ENCODE peak calls at places on chromosomes 12 and 14, in nine cellular contexts. J, G, A, B, C, K, S, O and Y are unnamed samples. For H3K4me1, the result is how much of the 10 kb centered on the place peaks cover.

GRCh38 chr12:87939182-87939581 is 90.0 kb downstream of the C12orf50 start:
- DNase-seq in C (no peak), O (no peak), J (no peak), A (no peak), B (no peak), G (no peak), K (no peak), S (no peak), Y (no peak)

GRCh38 chr14:20644520-20644919 is 3.0 kb upstream of the OR6S1 start:
- DNase-seq in K (no peak), G (no peak), J (no peak), C (no peak), B (no peak), S (no peak), A (no peak), O (no peak), Y (no peak)

GRCh38 chr12:96416033-96416790 is 16.0 kb upstream of the CDK17 start:
- DNase-seq in S (peak), C (peak), O (no peak), J (no peak), B (no peak), G (no peak), A (peak), K (no peak), Y (no peak)

GRCh38 chr14:30982583-30982982 is 42.9 kb upstream of the AP4S1 start:
- DNase-seq in K (no peak), G (no peak), S (no peak), C (no peak), B (no peak), A (no peak), O (no peak), J (no peak), Y (no peak)

GRCh38 chr14:64755661-64756265 is 51.5 kb downstream of the PLEKHG3 start:
- DNase-seq in J (peak), C (peak), O (no peak), B (no peak), S (no peak), K (peak), A (no peak), G (no peak), Y (peak)

GRCh38 chr14:73887704-73888459 is 1.2 kb downstream of the ZNF410 start:
- DNase-seq in A (no peak), B (peak), G (no peak), J (no peak), S (peak), O (no peak), C (no peak), K (no peak), Y (peak)

GRCh38 chr14:36662543-36663403 is 1.1 kb downstream of the PAX9 start:
- DNase-seq in A (peak), B (no peak), G (no peak), K (no peak), S (no peak), C (no peak), J (no peak), O (peak), Y (no peak)

GRCh38 chr12:27999521-27999920 is 27.0 kb upstream of the PTHLH start:
- DNase-seq in C (peak), S (peak), A (no peak), K (no peak), G (no peak), B (no peak), O (no peak), J (no peak), Y (no peak)

GRCh38 chr14:58768977-58769376 is 131.2 kb downstream of the DACT1 start:
- DNase-seq in S (no peak), O (no peak), A (no peak), J (no peak), C (no peak), G (no peak), K (no peak), B (no peak), Y (no peak)

GRCh38 chr14:71645656-71646055 is 286.6 kb upstream of the RGS6 start:
- DNase-seq in S (peak), J (no peak), G (no peak), O (no peak), A (peak), B (no peak), K (no peak), C (peak), Y (no peak)

GRCh38 chr12:131203666-131204415 is 250.1 kb downstream of the ADGRD1 start:
- DNase-seq in J (no peak), O (no peak), A (no peak), K (no peak), B (no peak), C (no peak), G (no peak), S (no peak), Y (no peak)

GRCh38 chr12:48613321-48613720 is 43.5 kb upstream of the LALBA start:
- DNase-seq in J (no peak), K (no peak), B (no peak), C (no peak), A (no peak), O (no peak), G (no peak), S (no peak), Y (no peak)

GRCh38 chr12:85920324-85920947 is 46.3 kb downstream of the NTS start:
- DNase-seq in G (no peak), J (no peak), C (peak), O (no peak), A (peak), K (no peak), S (peak), B (peak), Y (peak)

GRCh38 chr14:75803768-75804167 is 142.7 kb downstream of the TTLL5 start:
- DNase-seq in A (no peak), G (no peak), B (no peak), C (peak), S (no peak), J (no peak), O (no peak), K (no peak), Y (no peak)

GRCh38 chr12:126219654-126220279 is 1154.5 kb downstream of the AACS start:
- DNase-seq in S (no peak), A (no peak), K (no peak), O (no peak), C (peak), B (no peak), J (no peak), G (no peak), Y (no peak)

GRCh38 chr12:79400481-79400880 is 290.3 kb downstream of the PAWR start:
- DNase-seq in C (no peak), J (no peak), A (no peak), S (no peak), O (no peak), G (no peak), K (no peak), B (no peak), Y (no peak)

GRCh38 chr12:68812553-68813241 is 4.7 kb downstream of the MDM2 start:
- DNase-seq in G (peak), O (no peak), J (no peak), S (peak), B (no peak), K (no peak), A (no peak), C (no peak), Y (no peak)

GRCh38 chr14:79949906-79950305 is 261.4 kb downstream of the DIO2 start:
- DNase-seq in S (no peak), G (no peak), B (no peak), K (no peak), A (no peak), O (no peak), C (no peak), J (no peak), Y (no peak)

GRCh38 chr12:89968151-89968699 is 259.6 kb upstream of the ATP2B1 start:
- DNase-seq in A (no peak), J (no peak), O (no peak), S (no peak), C (no peak), G (no peak), B (no peak), K (no peak), Y (no peak)

GRCh38 chr14:71472281-71472960 is 459.8 kb upstream of the RGS6 start:
- DNase-seq in A (no peak), O (no peak), B (no peak), C (peak), J (no peak), G (no peak), S (no peak), K (no peak), Y (peak)

GRCh38 chr12:100404769-100405407 is 48.0 kb downstream of the SLC17A8 start:
- DNase-seq in K (peak), J (peak), C (no peak), G (no peak), O (no peak), S (peak), A (peak), B (no peak), Y (peak)

GRCh38 chr14:65533736-65534404 is 121.3 kb downstream of the FUT8 start:
- DNase-seq in C (no peak), B (no peak), G (no peak), A (no peak), K (no peak), S (no peak), J (no peak), O (no peak), Y (no peak)

GRCh38 chr14:96811265-96811664 is 14.1 kb downstream of the VRK1 start:
- DNase-seq in O (no peak), G (no peak), A (no peak), K (no peak), S (peak), J (no peak), B (no peak), C (peak), Y (no peak)

GRCh38 chr12:84636801-84637285 is 275.8 kb downstream of the SLC6A15 start:
- DNase-seq in C (peak), G (no peak), O (no peak), A (no peak), B (no peak), S (peak), K (no peak), J (no peak), Y (no peak)
- H3K4me1 ChIP-seq in C (under half), G (under half), O (under half), A (under half), B (under half), S (under half), K (under half), J (under half), Y (under half)

GRCh38 chr14:102200690-102201368 is 61.1 kb downstream of the WDR20 start:
- DNase-seq in B (peak), A (no peak), C (no peak), G (peak), K (no peak), J (no peak), S (no peak), O (no peak), Y (no peak)
- H3K4me3 ChIP-seq in B (no peak), A (no peak), C (no peak), G (no peak), K (no peak), J (no peak), S (no peak), O (no peak), Y (peak)

DNA sequence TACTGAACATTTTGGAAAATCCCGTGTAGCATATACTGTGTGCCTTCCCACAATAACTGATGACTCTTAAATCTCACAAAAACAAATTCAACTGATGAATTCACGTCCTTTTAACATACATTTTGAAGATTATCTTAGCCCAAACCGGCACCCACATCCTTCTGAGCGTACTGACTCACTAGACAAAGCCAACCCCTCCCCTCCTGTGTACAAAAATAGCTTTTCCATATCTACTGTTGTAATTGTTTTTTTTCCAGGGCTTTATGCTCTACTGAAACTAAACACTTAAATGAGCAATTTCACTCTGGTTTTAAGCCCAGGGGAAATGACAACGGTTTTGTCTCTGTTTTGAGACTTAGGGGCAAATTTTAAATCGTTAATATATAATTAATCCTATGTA is 109.3 kb upstream of the ATF7IP start:
- DNase-seq in O (no peak), S (peak), K (peak), G (no peak), B (peak), J (no peak), C (peak), A (no peak), Y (peak)
- H3K27ac ChIP-seq in O (peak), S (no peak), K (peak), G (peak), B (peak), J (peak), C (peak), A (no peak), Y (peak)

GRCh38 chr14:56133547-56133946 is 15.3 kb downstream of the PELI2 start:
- DNase-seq in C (no peak), B (no peak), S (no peak), J (no peak), G (no peak), A (no peak), O (no peak), K (no peak), Y (no peak)
- H3K4me1 ChIP-seq in C (under half), B (under half), S (under half), J (under half), G (under half), A (under half), O (under half), K (under half), Y (under half)

GRCh38 chr12:70666364-70666763 is 29.1 kb upstream of the PTPRB start:
- DNase-seq in O (no peak), C (no peak), A (no peak), B (no peak), G (no peak), J (no peak), K (no peak), S (no peak), Y (no peak)

GRCh38 chr12:70660620-70661219 is 23.5 kb upstream of the PTPRB start:
- DNase-seq in A (peak), C (peak), O (no peak), G (no peak), J (no peak), B (no peak), S (peak), K (no peak), Y (peak)

GRCh38 chr12:70661762-70662161 is 24.5 kb upstream of the PTPRB start:
- DNase-seq in K (no peak), A (no peak), O (no peak), J (no peak), G (no peak), B (no peak), C (peak), S (peak), Y (no peak)

GRCh38 chr12:70664463-70664862 is 27.2 kb upstream of the PTPRB start:
- DNase-seq in S (no peak), G (no peak), C (peak), A (no peak), B (no peak), K (no peak), O (no peak), J (no peak), Y (no peak)

DNA sequence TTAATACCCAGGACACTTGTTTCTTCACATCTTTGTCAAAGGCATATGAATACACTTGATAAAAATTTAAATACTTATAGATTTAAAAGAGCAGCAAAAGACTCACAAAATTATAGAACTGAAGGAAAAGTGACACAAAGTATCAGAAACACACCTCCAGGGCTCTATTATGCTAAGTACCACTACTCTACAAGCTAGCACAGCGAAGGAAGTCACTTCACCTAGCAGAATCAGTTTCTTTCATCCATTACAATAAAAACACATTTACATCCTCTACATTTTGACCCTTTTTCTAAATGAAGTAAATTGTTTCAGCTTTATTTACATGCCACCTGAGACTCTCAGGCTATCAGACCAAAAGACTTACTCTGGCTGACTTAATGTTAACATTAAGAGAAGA is 26.6 kb upstream of the PTPRB start:
- DNase-seq in O (no peak), S (no peak), G (no peak), A (no peak), C (no peak), K (no peak), J (no peak), B (no peak), Y (no peak)
- H3K4me3 ChIP-seq in O (no peak), S (no peak), G (no peak), A (no peak), C (peak), K (no peak), J (no peak), B (no peak), Y (no peak)

GRCh38 chr12:121190523-121191031 is 19.4 kb upstream of the P2RX4 start:
- DNase-seq in J (no peak), S (peak), C (peak), G (no peak), A (no peak), B (no peak), O (no peak), K (no peak), Y (no peak)

GRCh38 chr12:121189887-121190155 is 20.1 kb upstream of the P2RX4 start:
- DNase-seq in S (no peak), J (no peak), A (no peak), C (no peak), G (no peak), O (no peak), K (no peak), B (no peak), Y (no peak)

GRCh38 chr12:121188227-121188626 is 21.7 kb upstream of the P2RX4 start:
- DNase-seq in C (no peak), J (no peak), K (no peak), G (no peak), A (no peak), B (no peak), O (no peak), S (peak), Y (no peak)

GRCh38 chr12:121187501-121187900 is 22.4 kb upstream of the P2RX4 start:
- DNase-seq in G (no peak), C (no peak), A (no peak), B (no peak), J (no peak), K (no peak), S (no peak), O (no peak), Y (no peak)

GRCh38 chr12:121189061-121189886 is 20.7 kb upstream of the P2RX4 start:
- DNase-seq in S (no peak), O (no peak), J (no peak), A (no peak), B (no peak), C (no peak), K (no peak), G (no peak), Y (no peak)
- H3K27ac ChIP-seq in S (no peak), O (no peak), J (no peak), A (no peak), B (no peak), C (peak), K (no peak), G (no peak), Y (no peak)

GRCh38 chr14:68449565-68450295 is 343.1 kb downstream of the ZFP36L1 start:
- DNase-seq in G (no peak), J (no peak), K (no peak), C (no peak), B (no peak), S (peak), A (no peak), O (no peak), Y (no peak)
- H3K4me1 ChIP-seq in G (under half), J (under half), K (under half), C (under half), B (under half), S (under half), A (under half), O (under half), Y (under half)

GRCh38 chr12:6340745-6341438 is 984 bp downstream of the TNFRSF1A start:
- DNase-seq in C (no peak), A (no peak), K (no peak), J (no peak), B (no peak), S (peak), O (peak), G (no peak), Y (no peak)

GRCh38 chr12:6338955-6339761 is 2.7 kb downstream of the TNFRSF1A start:
- DNase-seq in K (no peak), J (no peak), G (no peak), A (no peak), O (no peak), S (no peak), C (no peak), B (no peak), Y (no peak)

GRCh38 chr12:6341439-6342139 is at the start of gene TNFRSF1A:
- DNase-seq in O (peak), C (peak), S (peak), K (no peak), A (peak), B (peak), J (peak), G (peak), Y (no peak)

GRCh38 chr12:6343518-6343917 is 1.6 kb upstream of the TNFRSF1A start:
- DNase-seq in S (no peak), B (no peak), O (no peak), A (peak), K (no peak), G (no peak), C (no peak), J (no peak), Y (no peak)

DNA sequence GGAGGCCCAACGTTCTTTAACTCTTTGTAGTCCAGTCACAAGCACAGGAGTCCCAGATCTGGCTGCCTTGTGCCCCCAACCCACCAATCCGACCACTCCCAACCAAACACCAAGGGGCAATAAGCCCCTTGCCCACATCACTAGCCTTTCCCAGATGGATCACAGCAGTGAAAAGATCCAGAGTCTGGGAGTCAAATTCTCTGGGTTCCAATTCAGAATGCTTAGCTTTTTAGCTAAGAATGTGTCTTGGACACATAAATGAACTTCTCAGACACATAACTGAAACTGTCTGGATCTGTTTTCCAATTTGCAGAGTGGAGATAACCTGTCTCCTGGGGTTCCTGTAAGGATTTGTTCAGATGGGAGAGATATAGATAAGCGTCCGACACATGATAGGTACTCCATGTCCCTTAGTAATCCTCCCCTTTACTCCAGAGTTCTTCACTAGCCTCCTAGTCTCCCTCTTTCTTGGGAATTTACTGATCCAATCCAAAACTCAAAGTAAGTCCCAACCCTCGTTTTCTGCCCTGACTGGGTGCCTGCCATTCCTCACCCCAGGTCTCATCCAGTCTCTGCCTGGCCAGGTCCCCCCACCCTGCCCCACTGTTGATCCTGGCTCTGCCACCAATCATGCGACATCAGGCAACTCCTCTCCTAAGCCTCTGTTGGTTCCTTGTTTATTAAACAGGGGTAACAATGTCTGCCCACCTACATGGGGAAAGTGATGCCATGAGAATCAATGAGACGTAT is 439 bp upstream of the TNFRSF1A start:
- DNase-seq in A (no peak), O (no peak), C (no peak), B (no peak), J (no peak), G (no peak), S (no peak), K (no peak), Y (no peak)
- H3K4me3 ChIP-seq in A (peak), O (peak), C (peak), B (peak), J (peak), G (peak), S (peak), K (peak), Y (peak)

GRCh38 chr14:100308112-100308792 is 2.0 kb upstream of the SLC25A29 start:
- DNase-seq in O (no peak), B (no peak), J (no peak), A (peak), C (no peak), S (peak), G (no peak), K (no peak), Y (no peak)
- H3K27ac ChIP-seq in O (peak), B (no peak), J (no peak), A (no peak), C (no peak), S (no peak), G (peak), K (no peak), Y (no peak)